ENCODE peak calls at places on chromosomes 1 and 21, in six cellular contexts. T is IMR-90, A is H1, N is mesendoderm, L is neuronal stem cell, E is trophoblast cell. K is an unnamed sample.

GRCh38 chr1:199041173-199041914 is 402.5 kb downstream of the PTPRC start:
- DNase-seq in N (peak), A (no peak), E (no peak), L (no peak), T (no peak), K (peak)

GRCh38 chr1:96845464-96845863 is 123.9 kb downstream of the PTBP2 start:
- DNase-seq in A (peak), L (no peak), T (no peak), E (peak), N (peak), K (peak)

GRCh38 chr21:43811262-43812105 is 22.1 kb downstream of the RRP1 start:
- DNase-seq in T (no peak), L (no peak), E (no peak), N (no peak), A (no peak), K (no peak)

GRCh38 chr1:54795100-54795665 is 5.9 kb downstream of the TTC22 start:
- DNase-seq in N (no peak), A (no peak), T (no peak), L (no peak), E (no peak), K (no peak)

GRCh38 chr1:175493999-175494336 is 249.4 kb downstream of the TNR start:
- DNase-seq in E (no peak), A (no peak), L (no peak), T (no peak), N (no peak), K (no peak)

GRCh38 chr1:23057301-23057700 is 38.0 kb downstream of the KDM1A start:
- DNase-seq in A (no peak), T (no peak), L (no peak), N (no peak), E (no peak), K (no peak)

GRCh38 chr1:182377175-182377574 is 14.4 kb downstream of the GLUL start:
- DNase-seq in E (no peak), L (no peak), N (no peak), A (no peak), T (no peak), K (no peak)

GRCh38 chr1:36086529-36087232 is 2.0 kb upstream of the ADPRS start:
- DNase-seq in N (no peak), T (no peak), E (no peak), L (no peak), A (no peak), K (no peak)

GRCh38 chr1:154961497-154962237 is at the start of gene PYGO2:
- DNase-seq in E (peak), N (peak), T (peak), A (no peak), L (peak), K (peak)

GRCh38 chr1:84069236-84069845 is 70.4 kb upstream of the TTLL7 start:
- DNase-seq in A (no peak), L (no peak), T (no peak), E (no peak), N (peak), K (no peak)

GRCh38 chr1:236862615-236863211 is 67.6 kb downstream of the MTR start:
- DNase-seq in E (no peak), T (no peak), L (no peak), N (no peak), A (no peak), K (no peak)

GRCh38 chr1:115166531-115167091 is 77.3 kb upstream of the TSPAN2 start:
- DNase-seq in E (peak), L (no peak), N (peak), A (no peak), T (peak), K (peak)

GRCh38 chr1:198157847-198158765 is 1.3 kb downstream of the NEK7 start:
- DNase-seq in T (peak), N (peak), L (peak), A (no peak), E (peak), K (no peak)

GRCh38 chr1:229869687-229870086 is 197.4 kb upstream of the GALNT2 start:
- DNase-seq in N (no peak), L (no peak), T (no peak), A (no peak), E (no peak), K (no peak)

GRCh38 chr21:33976082-33976979 is 60.7 kb upstream of the ATP5PO start:
- DNase-seq in E (peak), L (no peak), A (no peak), N (peak), T (peak), K (peak)

GRCh38 chr1:27237112-27237511 is 2.7 kb downstream of the WDTC1 start:
- DNase-seq in L (no peak), T (no peak), N (no peak), A (no peak), E (no peak), K (no peak)

GRCh38 chr1:205348559-205349477 is 7.9 kb downstream of the KLHDC8A start:
- DNase-seq in A (no peak), E (no peak), L (no peak), N (peak), T (no peak), K (no peak)

GRCh38 chr1:243440406-243440805 is 184.6 kb downstream of the SDCCAG8 start:
- DNase-seq in N (peak), T (no peak), A (peak), L (peak), E (peak), K (no peak)

GRCh38 chr1:221437924-221438323 is 304.0 kb downstream of the DUSP10 start:
- DNase-seq in N (peak), T (peak), E (peak), L (no peak), A (no peak), K (peak)

GRCh38 chr1:247417786-247418185 is 1.8 kb downstream of the NLRP3 start:
- DNase-seq in L (no peak), A (no peak), T (no peak), N (no peak), E (no peak), K (no peak)

GRCh38 chr21:32096411-32096810 is 182.4 kb downstream of the MIS18A start:
- DNase-seq in N (peak), T (no peak), L (peak), A (peak), E (peak), K (no peak)

GRCh38 chr1:37995773-37996379 is 6.1 kb upstream of the SF3A3 start:
- DNase-seq in A (peak), L (peak), E (no peak), N (peak), T (peak), K (peak)

DNA sequence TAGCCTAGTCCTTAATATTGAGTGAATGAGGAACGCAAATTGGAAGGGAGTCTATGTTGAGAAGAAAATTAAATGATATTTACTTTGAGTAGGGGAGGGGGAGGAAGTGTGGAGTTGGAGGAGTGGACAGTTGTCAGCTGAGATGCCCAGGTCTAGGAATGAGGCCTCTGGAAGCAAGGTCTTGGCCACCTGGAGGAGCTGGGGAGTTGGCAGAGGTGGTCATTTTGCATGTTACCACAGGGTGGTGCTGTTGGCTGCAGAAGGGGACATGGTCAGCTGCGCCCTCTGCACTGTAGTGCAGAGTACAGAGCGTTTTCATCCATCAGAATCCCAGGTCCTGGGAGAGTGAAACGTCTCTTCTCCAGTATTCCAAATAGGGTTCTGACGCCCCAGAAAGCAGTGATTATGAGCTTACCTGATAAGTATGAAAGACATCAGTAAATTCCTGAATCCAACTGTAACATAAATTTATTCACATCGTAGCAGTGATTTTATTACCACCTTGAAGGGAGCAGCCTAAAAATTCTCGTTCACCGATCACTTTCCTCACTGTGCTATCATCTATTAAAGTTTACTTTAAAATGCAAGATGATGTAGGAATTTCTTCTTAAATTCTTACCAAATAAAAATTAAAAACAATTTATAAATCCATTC is 13.8 kb downstream of the PARK7 start:
- DNase-seq in E (peak), L (peak), N (peak), T (peak), A (no peak), K (peak)
- H2BK5ac ChIP-seq in E (no peak), L (no peak), N (no peak), T (no peak), A (no peak), K (no peak)

GRCh38 chr1:39842030-39842678 is 41.1 kb downstream of the TRIT1 start:
- DNase-seq in L (no peak), N (no peak), A (no peak), T (no peak), E (no peak), K (no peak)
- H3K4me3 ChIP-seq in L (no peak), N (no peak), A (no peak), T (no peak), E (no peak), K (no peak)

GRCh38 chr1:214447557-214447871 is 103.9 kb downstream of the PTPN14 start:
- DNase-seq in E (peak), T (no peak), N (no peak), L (no peak), A (no peak), K (peak)
- H2BK5ac ChIP-seq in E (peak), T (peak), N (peak), L (no peak), A (peak), K (peak)

GRCh38 chr1:234969011-234969441 is 159.6 kb downstream of the TOMM20 start:
- DNase-seq in N (no peak), T (peak), E (peak), L (no peak), A (no peak), K (no peak)

GRCh38 chr1:234970371-234970730 is 158.3 kb downstream of the TOMM20 start:
- DNase-seq in N (no peak), E (no peak), T (peak), L (no peak), A (no peak), K (peak)

GRCh38 chr1:234970731-234971476 is 157.7 kb downstream of the TOMM20 start:
- DNase-seq in E (peak), L (no peak), A (peak), N (peak), T (peak), K (peak)

GRCh38 chr1:234968470-234968869 is 160.2 kb downstream of the TOMM20 start:
- DNase-seq in E (peak), N (no peak), L (no peak), A (no peak), T (no peak), K (no peak)

DNA sequence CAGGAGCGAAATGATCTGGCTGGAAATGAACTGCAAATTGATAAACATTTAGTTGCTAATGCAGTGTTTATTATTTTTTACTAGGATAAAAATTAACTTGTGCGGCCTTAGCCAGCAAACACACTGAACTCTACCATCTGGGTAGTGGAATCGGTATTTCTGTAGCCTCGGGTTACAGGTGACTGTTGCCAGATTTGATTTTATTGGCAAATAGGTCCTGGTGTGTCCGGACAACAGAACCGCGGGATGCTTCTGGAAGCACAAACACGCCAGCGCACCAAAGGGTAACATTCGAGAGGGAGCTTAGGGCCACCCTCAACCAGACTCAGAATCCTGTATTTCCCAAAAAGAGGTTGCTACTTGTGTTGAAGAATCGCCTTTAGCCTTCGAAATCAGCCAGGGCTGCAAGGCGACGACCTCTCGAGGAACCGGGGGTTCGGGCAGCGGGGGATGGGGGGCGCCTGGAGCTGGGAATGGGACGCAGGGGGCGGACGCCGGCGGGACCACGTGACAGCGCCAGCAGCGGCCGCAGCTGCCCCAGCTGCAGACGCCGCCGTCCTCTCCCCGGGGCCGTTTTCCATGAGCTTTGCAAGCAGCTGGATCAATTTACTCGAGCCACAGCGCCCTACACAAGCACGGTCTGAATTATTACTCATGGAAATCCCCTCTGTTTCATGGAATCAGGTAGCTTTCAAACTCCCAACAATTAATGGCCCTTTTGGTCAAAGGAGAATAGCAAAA is 158.8 kb downstream of the TOMM20 start:
- DNase-seq in L (no peak), E (peak), N (peak), T (peak), A (no peak), K (peak)
- H3K4me3 ChIP-seq in L (no peak), E (no peak), N (no peak), T (peak), A (no peak), K (peak)

GRCh38 chr1:32759997-32760623 is 57.0 kb downstream of the YARS1 start:
- DNase-seq in E (peak), A (peak), L (peak), N (peak), T (peak), K (peak)
- H2BK5ac ChIP-seq in E (peak), A (peak), L (no peak), N (no peak), T (no peak), K (peak)

GRCh38 chr1:159000627-159001026 is 9.1 kb upstream of the IFI16 start:
- DNase-seq in A (no peak), E (peak), T (peak), L (peak), N (peak), K (peak)
- H3K4me3 ChIP-seq in A (no peak), E (no peak), T (no peak), L (peak), N (no peak), K (no peak)

GRCh38 chr1:62436039-62436465 is 797 bp upstream of the USP1 start:
- DNase-seq in N (no peak), L (no peak), A (no peak), T (no peak), E (peak), K (no peak)
- H2BK5ac ChIP-seq in N (peak), L (peak), A (peak), T (peak), E (peak), K (peak)

DNA sequence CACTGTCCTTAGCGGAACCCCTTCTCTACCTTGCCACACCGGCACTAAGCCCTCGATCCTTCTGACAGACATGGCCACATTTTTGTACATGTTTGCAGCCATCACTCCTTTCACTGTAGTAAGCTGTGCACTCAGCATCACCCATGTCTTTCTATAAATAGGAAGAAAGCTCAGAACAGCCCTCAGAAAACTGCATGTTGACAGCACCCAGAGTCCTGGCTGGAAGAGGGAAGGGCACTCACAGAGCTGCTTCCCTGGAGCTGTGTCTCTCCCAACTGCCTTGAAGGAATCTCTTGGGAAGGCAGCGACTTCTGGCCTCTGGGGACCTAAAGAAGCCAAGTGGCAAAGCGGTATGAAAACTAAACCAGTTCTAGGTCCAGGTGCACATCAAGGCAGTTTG is 42.0 kb upstream of the H6PD start:
- DNase-seq in L (no peak), E (no peak), T (no peak), A (no peak), N (no peak), K (no peak)
- H3K4me3 ChIP-seq in L (no peak), E (no peak), T (no peak), A (no peak), N (no peak), K (no peak)

GRCh38 chr1:222709700-222710153 is 2.6 kb downstream of the AIDA start:
- DNase-seq in A (no peak), E (no peak), N (no peak), T (peak), L (no peak), K (no peak)

GRCh38 chr1:222716393-222716792 is 4.0 kb downstream of the BROX start:
- DNase-seq in N (no peak), L (no peak), A (no peak), E (no peak), T (no peak), K (no peak)

GRCh38 chr1:222711319-222712252 is 705 bp downstream of the AIDA start:
- DNase-seq in A (no peak), T (peak), L (peak), E (peak), N (peak), K (peak)

GRCh38 chr1:222712253-222713090 is at the start of the genes AIDA and BROX:
- DNase-seq in L (peak), A (no peak), N (peak), T (peak), E (peak), K (peak)

DNA sequence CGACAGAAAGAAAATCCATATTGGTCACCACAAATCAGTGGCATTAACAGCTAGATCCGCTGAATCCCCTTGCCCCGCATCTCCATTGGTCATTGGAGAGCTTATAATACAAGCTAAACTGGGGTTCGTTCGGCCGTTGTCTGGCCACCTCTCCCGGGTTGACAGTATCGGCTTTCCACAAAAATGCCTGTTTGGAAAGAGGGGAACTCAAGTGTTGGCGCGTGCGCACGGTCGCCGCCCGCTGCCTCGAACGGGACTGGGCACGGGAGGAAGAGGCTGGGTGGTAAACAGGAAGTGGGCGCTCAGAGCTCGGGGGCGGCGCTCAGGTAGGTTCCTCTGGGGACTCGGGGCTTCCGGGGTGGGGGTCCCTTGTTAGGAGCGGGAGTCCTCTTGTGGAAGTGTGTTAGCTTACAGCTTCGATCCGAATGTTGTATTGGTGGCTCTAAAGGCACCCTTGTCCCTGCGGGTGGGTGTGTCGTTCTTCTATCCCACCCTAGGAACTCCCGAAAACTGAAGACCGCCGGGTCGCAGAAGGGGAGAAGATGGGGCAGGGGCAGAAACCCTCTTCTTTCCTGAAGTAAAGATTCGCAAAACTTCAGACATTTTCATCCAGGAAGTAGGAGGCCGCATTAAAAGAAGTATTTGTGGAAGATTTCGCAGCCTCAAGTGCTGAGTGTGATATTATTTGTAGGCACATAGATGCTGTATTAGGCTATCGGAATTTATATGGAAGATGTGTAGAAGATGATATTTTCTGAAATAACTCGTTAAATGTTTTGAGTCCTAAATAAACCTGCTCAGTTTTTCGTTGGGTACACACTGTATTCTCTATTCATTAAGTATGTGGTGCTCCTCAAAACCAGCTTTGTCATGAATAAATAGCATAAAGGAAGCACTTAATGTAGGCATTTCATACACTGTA is 988 bp downstream of the BROX start:
- DNase-seq in E (peak), N (peak), L (peak), A (peak), T (peak), K (peak)
- H2BK5ac ChIP-seq in E (peak), N (no peak), L (no peak), A (peak), T (peak), K (peak)

GRCh38 chr1:145978860-145979745 is 14.6 kb downstream of the POLR3GL start:
- DNase-seq in L (peak), T (peak), E (peak), N (peak), A (peak), K (peak)
- H3K4me3 ChIP-seq in L (peak), T (peak), E (no peak), N (no peak), A (peak), K (no peak)